ENCODE peak calls at places on chromosomes 5 and 9, in nine cellular contexts. Q is gastrocnemius medialis, G is uterus, O is A549, F is prostate gland, Y is sigmoid colon, H is heart left ventricle, J is stomach, B is breast epithelium. W is an unnamed sample.

GRCh38 chr5:61504143-61504542 is 172.1 kb downstream of the ZSWIM6 start:
- DNase-seq in Y (no peak), O (no peak), G (no peak), F (no peak), Q (no peak), J (no peak), B (no peak), H (no peak), W (no peak)

GRCh38 chr5:172707285-172708182 is 63.5 kb downstream of the DUSP1 start:
- DNase-seq in G (peak; percentile 22), Q (no peak), H (no peak), Y (no peak), O (peak; percentile 84), J (no peak), B (no peak), F (no peak), W (no peak)

GRCh38 chr9:137461663-137462395 is 2.7 kb upstream of the NSMF start:
- DNase-seq in B (no peak), G (peak; percentile 34), O (peak; percentile 81), Q (peak; percentile 24), F (no peak), H (no peak), J (peak; percentile 66), Y (peak; percentile 73), W (no peak)

GRCh38 chr5:88251048-88251711 is 17.5 kb downstream of the TMEM161B start:
- DNase-seq in Q (no peak), O (no peak), F (no peak), Y (no peak), B (no peak), G (no peak), H (no peak), J (no peak), W (no peak)

GRCh38 chr5:760363-761205 is 23.9 kb downstream of the ZDHHC11B start:
- DNase-seq in B (no peak), O (no peak), G (no peak), H (no peak), Q (peak; percentile 9), F (no peak), Y (peak; percentile 64), J (peak; percentile 25), W (no peak)

GRCh38 chr9:136578620-136578914 is 32.7 kb upstream of the NOTCH1 start:
- DNase-seq in O (no peak), B (no peak), G (no peak), Q (no peak), J (no peak), H (no peak), F (no peak), Y (no peak), W (no peak)

GRCh38 chr5:52989781-52990530 is 804 bp downstream of the ITGA2 start:
- DNase-seq in G (peak; percentile 15), Q (no peak), O (no peak), F (peak; percentile 51), Y (peak; percentile 70), B (no peak), H (peak; percentile 31), J (peak; percentile 34), W (peak; percentile 30)

GRCh38 chr5:62093981-62094380 is 212.0 kb upstream of the KIF2A start:
- DNase-seq in O (peak; percentile 31), F (no peak), Y (no peak), G (no peak), H (no peak), J (no peak), B (no peak), Q (no peak), W (no peak)

GRCh38 chr9:93665566-93666278 is 89.3 kb downstream of the PHF2 start:
- DNase-seq in Y (peak; percentile 62), Q (peak; percentile 10), H (peak; percentile 3), G (no peak), F (no peak), J (no peak), B (peak; percentile 45), O (no peak), W (no peak)

GRCh38 chr5:122985006-122985700 is 51.4 kb downstream of the PPIC start:
- DNase-seq in J (no peak), B (no peak), Q (no peak), G (no peak), F (no peak), O (no peak), Y (no peak), H (no peak), W (no peak)

GRCh38 chr5:135372654-135373381 is 26.2 kb downstream of the MACROH2A1 start:
- DNase-seq in B (no peak), O (no peak), J (no peak), F (no peak), G (no peak), Q (no peak), H (no peak), Y (no peak), W (no peak)

DNA sequence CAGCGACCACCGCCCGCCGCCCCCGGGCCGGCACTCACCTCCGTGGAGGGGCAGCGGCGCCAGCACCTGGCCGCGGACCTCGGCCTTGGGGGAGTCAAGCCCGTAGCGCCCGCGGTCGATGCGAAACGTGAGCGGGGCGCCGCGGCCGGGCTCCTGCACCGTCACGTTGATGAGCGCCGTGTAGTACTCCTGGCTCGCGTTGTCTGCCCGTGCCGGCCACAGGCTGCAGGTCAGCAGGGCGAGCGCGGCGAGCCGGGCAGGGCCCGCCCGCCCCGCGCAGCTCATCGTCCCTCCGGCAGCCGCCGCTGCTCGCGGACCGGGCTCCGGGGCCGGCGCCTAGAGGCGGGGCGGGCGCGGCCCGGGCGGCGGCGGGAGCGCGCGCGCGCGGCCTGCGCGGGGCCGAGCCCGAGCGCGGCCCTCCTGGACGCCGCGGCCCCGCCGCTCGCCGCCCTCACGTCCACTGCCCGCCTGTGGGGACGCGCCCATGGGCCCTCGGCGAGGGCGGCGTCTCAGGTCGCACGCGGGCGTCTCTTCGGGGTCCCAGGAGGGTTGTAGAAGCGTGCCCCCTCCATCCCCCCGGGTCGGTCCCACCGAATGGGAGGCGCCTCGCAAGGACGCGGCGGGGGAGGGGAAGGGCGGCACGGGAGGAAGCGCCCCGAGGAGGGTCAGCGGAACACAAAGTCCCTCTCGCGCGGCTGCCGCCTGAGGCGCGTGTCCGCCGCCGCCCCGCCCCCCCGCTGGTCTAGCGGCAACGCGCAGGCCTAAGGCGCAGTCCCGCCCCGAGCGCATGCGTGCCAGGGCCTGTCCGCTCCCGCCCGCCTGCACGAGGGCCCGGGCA is at the start of gene RNF130:
- DNase-seq in H (peak; percentile 96), F (peak; percentile 90), J (peak; percentile 95), O (peak; percentile 95), Q (peak; percentile 92), B (peak; percentile 89), Y (peak; percentile 97), G (peak; percentile 93), W (peak; percentile 87)
- TF ChIP-seq POLR2A in H (no peak), F (peak; percentile 50), J (no peak), O (peak; percentile 85), Q (peak; percentile 58), B (no peak), Y (no peak), G (peak; percentile 76), W (no peak)

GRCh38 chr9:134068742-134069535 is 1.1 kb upstream of the BRD3 start:
- DNase-seq in G (peak; percentile 20), H (no peak), F (no peak), B (no peak), J (peak; percentile 26), Q (no peak), Y (peak; percentile 64), O (no peak), W (peak; percentile 87)
- TF ChIP-seq CTCF in G (no peak), H (no peak), F (no peak), B (no peak), J (no peak), Q (no peak), Y (no peak), O (no peak), W (no peak)

GRCh38 chr9:37374892-37375291 is 47.6 kb upstream of the GRHPR start:
- DNase-seq in F (no peak), G (no peak), Q (no peak), H (no peak), Y (no peak), O (no peak), J (no peak), B (no peak), W (no peak)
- TF ChIP-seq POLR2A in F (no peak), G (no peak), Q (no peak), H (no peak), Y (no peak), O (no peak), J (no peak), B (no peak), W (no peak)

DNA sequence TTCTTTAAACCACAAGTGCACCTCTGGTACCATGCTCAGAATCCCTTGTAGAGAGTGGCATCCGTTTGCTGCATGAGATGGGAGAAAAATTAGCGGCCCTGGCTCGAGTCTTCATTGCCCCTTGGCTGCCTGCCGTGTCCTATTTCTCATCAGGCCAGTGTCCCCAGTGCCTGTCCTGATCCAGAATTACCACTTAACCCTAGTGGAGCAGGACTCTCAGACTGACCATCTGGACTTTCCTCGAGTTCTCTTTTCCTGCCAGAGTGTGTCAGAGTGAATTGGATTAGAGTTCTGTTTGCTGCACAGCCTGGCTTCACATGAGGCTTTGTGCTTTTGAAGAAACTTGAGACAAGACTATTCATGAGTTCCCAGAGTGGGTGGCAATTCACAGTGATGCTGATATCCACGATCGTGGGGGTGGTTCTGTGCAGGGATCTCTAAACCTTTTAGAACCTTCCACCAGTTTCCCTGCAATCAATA is 92.6 kb downstream of the C9orf152 start:
- DNase-seq in G (no peak), B (no peak), J (no peak), O (no peak), Q (peak; percentile 37), Y (no peak), F (no peak), H (peak; percentile 52), W (no peak)
- TF ChIP-seq CTCF in G (no peak), B (no peak), J (no peak), O (no peak), Q (no peak), Y (no peak), F (no peak), H (no peak), W (no peak)

W was measured in lower leg skin.